ENCODE peak calls at places on chromosomes 7 and 10, in four cellular contexts. Z, L, V and X are unnamed samples. For H3K4me1, the result is how much of the 10 kb centered on the place peaks cover.

GRCh38 chr7:123070702-123071286 is 75.3 kb upstream of the TAS2R16 start:
- DNase-seq in Z (peak), V (no peak), L (peak), X (no peak)

GRCh38 chr10:113133497-113133896 is 183.4 kb downstream of the TCF7L2 start:
- DNase-seq in Z (no peak), V (no peak), L (no peak), X (no peak)

GRCh38 chr10:19629559-19629958 is 186.7 kb upstream of the PLXDC2 start:
- DNase-seq in V (peak), L (no peak), Z (no peak), X (no peak)

GRCh38 chr7:118080947-118081346 is 103.0 kb upstream of the LSM8 start:
- DNase-seq in V (peak), Z (peak), L (no peak), X (no peak)

GRCh38 chr7:33738260-33738935 is 166.9 kb upstream of the BMPER start:
- DNase-seq in Z (no peak), V (no peak), L (no peak), X (no peak)

GRCh38 chr10:104897679-104898078 is 256.6 kb downstream of the SORCS3 start:
- DNase-seq in L (no peak), V (no peak), Z (no peak), X (no peak)

GRCh38 chr10:70192325-70192966 is 22.1 kb upstream of the SAR1A start:
- DNase-seq in V (no peak), Z (no peak), L (peak), X (no peak)

GRCh38 chr7:25091757-25092156 is 33.3 kb downstream of the CYCS start:
- DNase-seq in V (no peak), Z (no peak), L (no peak), X (no peak)

GRCh38 chr10:124596914-124597676 is 135.5 kb downstream of the LHPP start:
- DNase-seq in Z (no peak), V (no peak), L (peak), X (no peak)

GRCh38 chr7:29988391-29989256 is 977 bp downstream of the SCRN1 start:
- DNase-seq in L (peak), Z (peak), V (peak), X (peak)

GRCh38 chr10:103554488-103555320 is 61.2 kb downstream of the NEURL1 start:
- DNase-seq in L (peak), V (peak), Z (peak), X (peak)

GRCh38 chr7:113247198-113247597 is 128.8 kb upstream of the SMIM30 start:
- DNase-seq in Z (no peak), V (no peak), L (no peak), X (no peak)

GRCh38 chr10:1102836-1103235 is 46.7 kb downstream of the WDR37 start:
- DNase-seq in V (no peak), L (no peak), Z (no peak), X (no peak)

GRCh38 chr7:134890246-134891240 is 95.8 kb upstream of the AGBL3 start:
- DNase-seq in Z (no peak), L (peak), V (peak), X (no peak)

GRCh38 chr7:46146454-46147255 is 225.6 kb upstream of the IGFBP3 start:
- DNase-seq in V (no peak), L (no peak), Z (peak), X (no peak)

GRCh38 chr7:99459087-99459486 is 6.9 kb downstream of the ATP5MF start:
- DNase-seq in Z (no peak), V (no peak), L (peak), X (no peak)

GRCh38 chr7:78248867-78249266 is 450.3 kb downstream of the PHTF2 start:
- DNase-seq in V (no peak), Z (no peak), L (no peak), X (no peak)

GRCh38 chr10:28769147-28769604 is 91.9 kb downstream of the BAMBI start:
- DNase-seq in V (no peak), L (peak), Z (no peak), X (no peak)

GRCh38 chr7:83427929-83428328 is 221.0 kb downstream of the SEMA3E start:
- DNase-seq in V (no peak), L (no peak), Z (no peak), X (no peak)

GRCh38 chr7:149595541-149595940 is 97.9 kb upstream of the ZNF746 start:
- DNase-seq in V (no peak), Z (no peak), L (no peak), X (no peak)

GRCh38 chr7:157788573-157788972 is 451.8 kb downstream of the DNAJB6 start:
- DNase-seq in L (no peak), V (no peak), Z (no peak), X (no peak)

GRCh38 chr10:50226610-50227009 is 24.7 kb downstream of the ASAH2 start:
- DNase-seq in Z (no peak), V (no peak), L (no peak), X (no peak)

GRCh38 chr7:79244482-79244881 is 209.0 kb downstream of the MAGI2 start:
- DNase-seq in V (no peak), Z (no peak), L (no peak), X (no peak)

GRCh38 chr7:130273081-130273699 is 6.5 kb downstream of the CPA2 start:
- DNase-seq in Z (no peak), L (no peak), V (peak), X (no peak)

GRCh38 chr10:102538811-102539210 is 35.0 kb downstream of the SUFU start:
- DNase-seq in L (no peak), V (no peak), Z (no peak), X (no peak)

GRCh38 chr7:83672157-83672556 is 23.2 kb upstream of the SEMA3E start:
- DNase-seq in Z (no peak), V (no peak), L (no peak), X (no peak)

GRCh38 chr10:37703074-37703473 is 154.3 kb downstream of the ZNF248 start:
- DNase-seq in Z (no peak), L (no peak), V (no peak), X (no peak)

GRCh38 chr7:136911362-136911761 is 42.9 kb downstream of the CHRM2 start:
- DNase-seq in L (no peak), V (no peak), Z (no peak), X (no peak)

GRCh38 chr7:108459922-108460551 is 3.8 kb upstream of the NRCAM start:
- DNase-seq in L (peak), V (no peak), Z (peak), X (no peak)

DNA sequence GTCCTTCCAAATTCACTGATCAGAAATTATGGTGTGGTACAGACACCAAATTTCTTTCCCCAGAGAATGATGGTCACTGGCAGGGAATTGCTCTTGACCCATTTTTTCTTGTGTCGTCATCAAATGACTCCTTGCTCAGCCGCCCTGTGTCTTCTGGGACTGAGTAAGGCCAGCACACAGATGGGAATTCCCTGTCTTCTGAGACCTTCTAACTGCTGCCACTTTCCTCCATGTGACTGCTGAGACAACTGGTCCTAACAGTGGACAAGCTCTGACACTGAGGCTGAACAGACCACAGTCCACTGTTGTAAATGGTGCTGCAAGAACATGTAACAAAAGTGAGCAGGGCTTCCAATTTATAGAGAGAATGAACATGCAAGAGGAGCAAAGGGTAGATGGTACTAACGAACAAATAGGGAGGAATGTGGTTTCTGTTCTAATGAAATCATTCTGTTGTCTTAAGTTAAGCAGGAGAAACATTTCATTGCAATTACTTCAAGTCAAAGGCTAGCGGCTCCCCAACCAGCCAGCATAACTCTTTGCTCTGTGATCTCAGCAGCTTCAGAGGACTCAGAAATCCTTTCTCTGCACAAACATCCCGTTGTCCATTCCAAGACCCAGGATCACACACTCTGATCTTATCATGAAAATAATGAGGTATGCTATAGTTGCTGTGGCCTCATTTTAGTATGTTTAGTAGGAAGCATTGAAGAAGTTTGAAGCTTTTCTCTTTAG is 235.9 kb upstream of the PRSS1 start:
- DNase-seq in L (no peak), V (no peak), Z (no peak), X (no peak)
- H3K4me1 ChIP-seq in L (under half), V (under half), Z (under half), X (under half)

GRCh38 chr10:72259491-72260214 is 14.1 kb upstream of the DDIT4 start:
- DNase-seq in V (no peak), Z (no peak), L (no peak), X (no peak)

GRCh38 chr10:72260588-72261322 is 13.0 kb upstream of the DDIT4 start:
- DNase-seq in L (peak), V (peak), Z (peak), X (peak)

GRCh38 chr10:72263613-72264241 is 10.0 kb upstream of the DDIT4 start:
- DNase-seq in Z (no peak), L (peak), V (no peak), X (peak)

GRCh38 chr10:72260215-72260587 is 13.5 kb upstream of the DDIT4 start:
- DNase-seq in Z (no peak), V (no peak), L (no peak), X (no peak)

DNA sequence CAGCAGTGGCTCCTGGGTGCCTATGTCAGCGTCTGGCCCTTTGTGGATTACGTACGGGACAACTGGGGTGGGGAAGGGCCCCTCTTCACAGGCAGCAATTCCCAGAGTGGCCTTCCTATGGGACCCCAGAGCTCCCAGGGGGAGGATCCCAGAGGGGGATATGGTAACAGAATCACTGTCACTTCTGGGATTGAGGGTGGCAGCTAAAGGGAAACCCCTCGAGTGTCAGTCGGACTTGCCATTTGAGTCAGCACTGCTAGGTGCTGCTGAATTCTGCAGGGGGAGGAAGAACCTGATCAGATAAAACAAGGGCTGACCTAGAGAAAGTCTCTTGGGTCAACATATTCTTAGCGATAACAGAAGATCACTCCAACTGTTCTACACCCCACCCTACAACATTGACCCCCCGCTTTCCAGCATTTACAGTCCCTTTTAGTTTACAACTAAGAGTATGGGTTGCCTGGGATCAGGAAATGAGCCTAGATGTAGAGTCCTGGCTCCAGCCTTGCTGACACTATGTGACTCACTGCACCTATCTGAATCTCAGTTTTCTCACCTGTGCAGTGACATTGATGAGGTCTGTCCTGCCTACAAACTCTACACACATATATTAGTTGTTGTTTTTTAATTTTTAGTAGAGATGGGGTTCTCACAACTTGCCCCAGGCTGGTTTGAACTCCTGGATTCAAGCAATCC is 12.3 kb upstream of the DDIT4 start:
- DNase-seq in Z (no peak), L (no peak), V (no peak), X (no peak)
- TF ChIP-seq POLR2A in Z (no peak), L (no peak), V (no peak), X (peak)

GRCh38 chr7:82288769-82289535 is 154.6 kb downstream of the CACNA2D1 start:
- DNase-seq in Z (no peak), L (no peak), V (no peak), X (no peak)

GRCh38 chr7:82284936-82285519 is 158.5 kb downstream of the CACNA2D1 start:
- DNase-seq in V (no peak), L (no peak), Z (no peak), X (no peak)

GRCh38 chr7:82289889-82290288 is 153.7 kb downstream of the CACNA2D1 start:
- DNase-seq in Z (no peak), L (no peak), V (no peak), X (no peak)

GRCh38 chr7:82291931-82292330 is 151.6 kb downstream of the CACNA2D1 start:
- DNase-seq in V (no peak), L (no peak), Z (no peak), X (no peak)

GRCh38 chr7:82286096-82286841 is 157.3 kb downstream of the CACNA2D1 start:
- DNase-seq in L (no peak), V (no peak), Z (no peak), X (no peak)
- H3K4me3 ChIP-seq in L (no peak), V (no peak), Z (no peak), X (no peak)

GRCh38 chr10:6231146-6231545 is 28.4 kb downstream of the PFKFB3 start:
- DNase-seq in V (no peak), L (no peak), Z (no peak), X (peak)

GRCh38 chr10:6231730-6232129 is 29.0 kb downstream of the PFKFB3 start:
- DNase-seq in V (no peak), Z (no peak), L (no peak), X (no peak)

GRCh38 chr10:6233725-6234277 is 31.1 kb downstream of the PFKFB3 start:
- DNase-seq in Z (no peak), L (no peak), V (no peak), X (no peak)

GRCh38 chr10:6232846-6233724 is 30.4 kb downstream of the PFKFB3 start:
- DNase-seq in Z (no peak), L (no peak), V (no peak), X (no peak)

DNA sequence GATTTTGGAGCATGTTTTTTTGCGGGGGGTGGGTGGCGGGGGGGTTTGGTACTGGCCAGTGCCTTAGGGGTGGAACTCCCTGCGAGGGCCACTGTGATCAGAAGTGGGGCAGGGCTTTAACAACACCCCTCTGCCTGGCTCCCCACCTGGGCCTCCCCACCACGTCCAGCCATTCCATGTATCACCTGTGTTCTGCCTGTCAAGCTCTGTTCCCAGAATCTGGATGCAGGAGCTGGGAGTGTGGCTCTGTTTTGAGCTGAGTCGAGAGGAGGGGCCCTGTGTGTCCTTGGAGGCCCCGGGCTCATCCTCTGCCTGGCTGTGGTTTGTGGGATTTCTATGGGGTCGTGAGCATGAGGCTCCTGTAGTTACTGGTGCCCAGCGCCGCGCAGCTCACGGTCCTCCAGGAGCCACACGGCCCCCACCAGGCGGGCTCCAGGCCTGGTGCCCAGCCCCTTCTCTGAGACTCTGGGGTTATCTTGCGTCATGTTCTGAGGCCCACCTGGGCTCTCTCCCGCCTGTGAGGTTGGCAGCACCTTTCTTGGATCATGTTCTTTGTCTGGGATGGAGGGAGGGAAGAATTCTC is 29.6 kb downstream of the PFKFB3 start:
- DNase-seq in V (no peak), Z (no peak), L (no peak), X (no peak)
- H3K4me1 ChIP-seq in V (under half), Z (half or more), L (under half), X (under half)

GRCh38 chr7:145665499-145666258 is 450.9 kb upstream of the CNTNAP2 start:
- DNase-seq in L (no peak), Z (no peak), V (no peak), X (no peak)
- TF ChIP-seq POLR2A in L (no peak), Z (no peak), V (no peak), X (no peak)

GRCh38 chr10:133150226-133150625 is 9.8 kb upstream of the KNDC1 start:
- DNase-seq in V (no peak), Z (no peak), L (no peak), X (no peak)

GRCh38 chr10:133154411-133154810 is 5.6 kb upstream of the KNDC1 start:
- DNase-seq in V (no peak), L (no peak), Z (no peak), X (no peak)

GRCh38 chr10:133150656-133151055 is 9.4 kb upstream of the KNDC1 start:
- DNase-seq in V (no peak), L (no peak), Z (no peak), X (peak)

GRCh38 chr10:133154996-133155778 is 4.8 kb upstream of the KNDC1 start:
- DNase-seq in V (no peak), Z (no peak), L (no peak), X (no peak)

DNA sequence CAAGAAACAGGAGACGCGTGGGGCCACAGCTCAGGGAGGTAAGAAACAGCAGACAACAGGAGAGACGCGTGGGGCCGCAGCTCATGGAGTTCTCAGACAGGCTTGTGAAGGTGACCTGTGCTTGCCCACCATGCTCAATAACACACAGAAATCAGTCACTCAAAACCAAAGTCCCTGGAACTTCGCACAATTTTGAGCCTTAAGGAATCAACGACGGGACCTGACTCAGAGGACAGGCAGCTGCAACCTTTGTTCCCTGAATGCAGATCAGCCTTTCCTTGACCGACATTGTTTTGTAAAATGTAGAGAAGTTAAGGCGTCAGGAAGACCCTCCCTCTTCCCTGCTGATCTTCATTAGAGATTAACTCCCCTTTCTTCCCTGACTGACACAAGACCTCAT is 8.5 kb upstream of the KNDC1 start:
- DNase-seq in Z (no peak), V (no peak), L (no peak), X (peak)
- H3K4me3 ChIP-seq in Z (no peak), V (no peak), L (no peak), X (no peak)

GRCh38 chr7:3107889-3108570 is 64.4 kb upstream of the CARD11 start:
- DNase-seq in L (no peak), Z (no peak), V (no peak), X (no peak)

GRCh38 chr7:3112499-3113134 is 69.0 kb upstream of the CARD11 start:
- DNase-seq in V (no peak), Z (no peak), L (no peak), X (no peak)

GRCh38 chr7:3107228-3107763 is 63.6 kb upstream of the CARD11 start:
- DNase-seq in Z (no peak), V (no peak), L (no peak), X (no peak)

GRCh38 chr7:3106353-3106752 is 62.7 kb upstream of the CARD11 start:
- DNase-seq in V (no peak), L (no peak), Z (no peak), X (no peak)

DNA sequence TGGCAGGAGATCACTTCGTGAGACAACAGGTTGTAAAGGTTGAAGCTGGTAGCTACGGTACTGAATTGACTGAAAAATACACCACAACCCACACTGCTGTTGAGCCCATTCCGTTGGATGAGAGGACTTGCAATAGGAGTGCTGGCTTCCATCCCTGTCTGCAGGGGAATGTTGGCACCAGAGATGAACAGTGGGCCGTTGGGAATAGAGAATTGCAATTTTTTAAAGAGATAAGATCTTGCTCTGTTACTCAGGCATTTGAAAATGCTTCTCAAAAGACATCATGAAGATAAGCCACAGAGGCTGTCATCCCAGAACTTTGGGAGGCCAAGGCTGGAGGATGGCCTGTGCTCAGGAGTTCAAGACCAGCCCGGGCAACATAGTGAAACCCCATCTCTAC is 65.8 kb upstream of the CARD11 start:
- DNase-seq in L (no peak), V (no peak), Z (no peak), X (no peak)
- H3K4me1 ChIP-seq in L (under half), V (under half), Z (under half), X (under half)

GRCh38 chr7:26187380-26188290 is 12.9 kb downstream of the HNRNPA2B1 start:
- DNase-seq in V (no peak), L (no peak), Z (no peak), X (no peak)
- TF ChIP-seq POLR2A in V (no peak), L (peak), Z (no peak), X (no peak)